ENCODE peak calls at places on chromosome 14, in ten cellular contexts. Z is progenitor cell of endocrine pancreas; A is endothelial cell; M is activated B cell treated with CpG ODN at 0.5 μM for 24 hours; K is fibroblast of pulmonary artery; T is fibroblast of mammary gland; G is CD4-positive, alpha-beta T cell; I is fibroblast of the aortic adventitia; V is fibroblast of lung; D is lower lobe of right lung. S is an unnamed sample.

GRCh38 chr14:21781543-21781942 is 107.9 kb upstream of the OR4E1 start:
- DNase-seq in M (no peak), V (no peak), T (no peak), Z (no peak), I (no peak), G (no peak), D (no peak), A (no peak), K (no peak), S (no peak)

GRCh38 chr14:69069020-69069421 is 83.9 kb downstream of the DCAF5 start:
- DNase-seq in K (peak), I (peak), A (no peak), T (peak), G (no peak), M (no peak), Z (no peak), V (peak), D (no peak), S (no peak)

GRCh38 chr14:35399083-35399807 is 5.3 kb downstream of the NFKBIA start:
- DNase-seq in M (no peak), V (no peak), K (peak), A (no peak), D (no peak), T (no peak), G (no peak), I (no peak), Z (no peak), S (peak)

GRCh38 chr14:91906374-91906773 is 39.0 kb upstream of the TC2N start:
- DNase-seq in M (no peak), V (no peak), G (no peak), A (no peak), I (no peak), T (no peak), Z (no peak), D (no peak), K (no peak), S (no peak)

GRCh38 chr14:32010561-32011188 is 66.4 kb upstream of the ARHGAP5 start:
- DNase-seq in D (no peak), V (peak), I (peak), T (peak), A (no peak), Z (no peak), M (no peak), K (no peak), G (no peak), S (no peak)

GRCh38 chr14:28242895-28243294 is 523.7 kb upstream of the FOXG1 start:
- DNase-seq in I (no peak), Z (no peak), V (no peak), A (no peak), G (no peak), K (no peak), D (no peak), M (no peak), T (no peak), S (no peak)

GRCh38 chr14:90332271-90332584 is 487 bp upstream of the NRDE2 start:
- DNase-seq in Z (no peak), D (no peak), A (no peak), K (no peak), I (no peak), T (no peak), M (no peak), V (no peak), G (no peak), S (no peak)

GRCh38 chr14:35400707-35401421 is 3.7 kb downstream of the NFKBIA start:
- DNase-seq in I (peak), K (peak), T (no peak), G (no peak), M (no peak), D (no peak), V (no peak), A (no peak), Z (no peak), S (peak)

GRCh38 chr14:69712637-69713088 is 54.3 kb upstream of the SRSF5 start:
- DNase-seq in I (no peak), G (no peak), D (peak), A (no peak), T (no peak), V (no peak), K (no peak), M (no peak), Z (no peak), S (no peak)

GRCh38 chr14:72129283-72129682 is 197.1 kb downstream of the RGS6 start:
- DNase-seq in G (no peak), M (no peak), D (peak), T (no peak), K (no peak), Z (no peak), V (no peak), A (no peak), I (no peak), S (no peak)

DNA sequence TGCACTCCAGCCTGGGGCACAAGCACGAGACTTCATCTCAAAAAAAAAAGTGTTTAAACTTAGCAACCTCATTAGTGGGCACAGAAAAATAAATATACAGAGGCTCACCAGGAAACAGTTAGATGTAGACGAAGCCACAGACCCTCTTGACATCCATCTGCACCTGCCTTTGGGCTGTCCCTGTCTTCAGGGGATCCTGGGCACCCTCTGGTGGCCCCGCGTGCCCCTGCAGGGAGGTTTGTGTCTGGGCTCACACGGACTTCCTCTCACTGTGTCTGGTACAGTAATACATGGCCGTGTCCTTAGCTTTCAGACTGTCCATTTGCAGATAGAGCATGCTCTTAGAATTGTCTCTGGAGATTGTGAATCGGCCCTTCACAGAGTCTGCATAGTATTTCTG is 916.5 kb downstream of the TMEM121 start:
- DNase-seq in G (peak), A (no peak), T (no peak), V (no peak), M (peak), Z (no peak), I (no peak), K (no peak), D (no peak), S (peak)
- TF ChIP-seq CTCF in G (peak), A (no peak), T (no peak), V (no peak), M (no peak), Z (no peak), I (no peak), K (no peak), D (peak), S (peak)

GRCh38 chr14:52553002-52553670 is 500 bp downstream of the GPR137C start:
- DNase-seq in M (no peak), A (peak), G (peak), V (peak), T (peak), D (peak), K (peak), I (peak), Z (peak), S (peak)

GRCh38 chr14:52551205-52551604 is 1.1 kb downstream of the TXNDC16 start:
- DNase-seq in V (no peak), A (no peak), Z (no peak), M (no peak), D (no peak), T (no peak), I (no peak), K (no peak), G (no peak), S (no peak)

GRCh38 chr14:52552063-52552988 is at the start of the genes GPR137C and TXNDC16:
- DNase-seq in T (peak), V (peak), G (peak), M (peak), A (peak), K (peak), D (peak), Z (peak), I (peak), S (peak)

GRCh38 chr14:52550661-52551060 is 1.6 kb downstream of the TXNDC16 start:
- DNase-seq in Z (no peak), V (no peak), K (no peak), M (no peak), G (no peak), I (no peak), A (no peak), T (no peak), D (no peak), S (no peak)

GRCh38 chr14:52551696-52552062 is 626 bp downstream of the TXNDC16 start:
- DNase-seq in A (no peak), D (no peak), K (peak), M (no peak), V (peak), T (peak), G (no peak), I (peak), Z (no peak), S (no peak)
- TF ChIP-seq CTCF in A (no peak), D (no peak), K (peak), M (no peak), V (peak), T (peak), G (peak), I (peak), Z (peak), S (no peak)

GRCh38 chr14:60721331-60722162 is 2.6 kb downstream of the SIX4 start:
- DNase-seq in T (peak), V (peak), K (peak), M (peak), G (peak), I (peak), Z (peak), D (peak), A (peak), S (peak)
- TF ChIP-seq CTCF in T (no peak), V (peak), K (peak), M (no peak), G (no peak), I (peak), Z (peak), D (peak), A (no peak), S (no peak)

DNA sequence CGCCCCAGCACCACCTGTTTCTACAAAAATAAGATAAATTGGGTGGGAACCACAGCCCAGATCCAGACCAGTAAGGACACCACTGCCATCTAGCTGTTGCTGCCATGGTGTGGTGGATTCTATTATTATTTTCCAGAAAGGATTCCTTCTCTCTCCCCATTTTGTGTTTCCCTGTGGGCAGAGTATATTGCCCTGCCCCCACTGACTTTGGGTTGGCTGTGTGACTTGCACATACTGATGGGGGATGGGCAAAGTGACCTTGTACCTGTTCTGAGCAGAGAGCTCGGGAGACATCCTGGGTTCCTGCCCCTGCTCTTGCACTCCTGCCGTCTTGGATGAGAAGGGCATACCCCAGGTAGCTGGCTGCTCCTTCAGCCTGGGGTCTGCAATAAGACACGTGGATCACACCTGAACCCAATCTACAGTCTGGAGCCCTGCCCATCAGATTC is 24.3 kb downstream of the MOAP1 start:
- DNase-seq in A (no peak), M (no peak), K (peak), I (peak), Z (no peak), T (peak), V (no peak), G (no peak), D (no peak), S (no peak)
- TF ChIP-seq CTCF in A (no peak), M (no peak), K (peak), I (peak), Z (peak), T (peak), V (peak), G (no peak), D (no peak), S (no peak)

GRCh38 chr14:94538070-94538740 is 23.0 kb upstream of the SERPINA4 start:
- DNase-seq in T (no peak), D (no peak), M (no peak), K (no peak), A (no peak), V (no peak), Z (no peak), G (no peak), I (no peak), S (no peak)

GRCh38 chr14:94539181-94539580 is 22.1 kb upstream of the SERPINA4 start:
- DNase-seq in V (no peak), D (no peak), M (no peak), Z (no peak), I (no peak), K (no peak), T (no peak), A (no peak), G (no peak), S (no peak)

GRCh38 chr14:94540031-94540794 is 21.0 kb upstream of the SERPINA4 start:
- DNase-seq in K (peak), T (peak), A (peak), G (no peak), M (no peak), I (peak), D (no peak), Z (no peak), V (no peak), S (no peak)

GRCh38 chr14:94532462-94532861 is 23.2 kb upstream of the SERPINA12 start:
- DNase-seq in T (peak), G (no peak), D (no peak), M (no peak), A (no peak), I (no peak), K (peak), Z (no peak), V (peak), S (no peak)

GRCh38 chr14:94536836-94537235 is 24.4 kb upstream of the SERPINA4 start:
- DNase-seq in I (no peak), K (peak), Z (no peak), G (no peak), M (no peak), D (no peak), A (no peak), V (no peak), T (peak), S (no peak)
- TF ChIP-seq CTCF in I (no peak), K (peak), Z (peak), G (no peak), M (no peak), D (no peak), A (no peak), V (no peak), T (peak), S (no peak)